ENCODE peak calls at places on chromosomes 5 and 9, in four cellular contexts. T is HepG2, O is H1, R is GM12878. I is an unnamed sample.

GRCh38 chr5:16736158-16736994 is 119.6 kb upstream of the RETREG1 start:
- DNase-seq in T (peak; percentile 94), O (no peak), R (no peak), I (no peak)

GRCh38 chr5:158277276-158277675 is 418.3 kb upstream of the CLINT1 start:
- DNase-seq in T (no peak), O (no peak), R (no peak), I (no peak)

GRCh38 chr5:19568004-19568403 is 420.0 kb downstream of the CDH18 start:
- DNase-seq in T (no peak), O (no peak), R (no peak), I (no peak)

GRCh38 chr5:96775689-96776088 is 32.1 kb downstream of the ERAP1 start:
- DNase-seq in T (no peak), O (no peak), R (no peak), I (no peak)

GRCh38 chr5:95960802-95961616 is 642 bp downstream of the ELL2 start:
- DNase-seq in T (peak; percentile 42), O (no peak), R (no peak), I (no peak)

GRCh38 chr5:12645582-12645981 is 741.3 kb upstream of the CTNND2 start:
- DNase-seq in T (no peak), O (no peak), R (no peak), I (no peak)

GRCh38 chr9:131732636-131733340 is 7.1 kb downstream of the RAPGEF1 start:
- DNase-seq in T (no peak), O (no peak), R (no peak), I (no peak)

GRCh38 chr5:134763221-134763620 is 4.6 kb downstream of the DDX46 start:
- DNase-seq in T (no peak), O (no peak), R (no peak), I (no peak)

GRCh38 chr9:126327016-126327749 is 554 bp downstream of the MVB12B start:
- DNase-seq in T (no peak), O (no peak), R (no peak), I (no peak)

GRCh38 chr9:79974806-79975422 is 403.1 kb downstream of the TLE4 start:
- DNase-seq in T (no peak), O (no peak), R (no peak), I (no peak)

GRCh38 chr5:32805966-32806626 is 95.0 kb downstream of the NPR3 start:
- DNase-seq in T (no peak), O (no peak), R (no peak), I (no peak)

GRCh38 chr5:40386293-40386692 is 293.4 kb upstream of the PTGER4 start:
- DNase-seq in T (no peak), O (no peak), R (peak; percentile 62), I (no peak)
- TF ChIP-seq SUZ12 in T (no peak), O (no peak), R (no peak), I (no peak)

GRCh38 chr5:138337685-138338410 is at the start of gene FAM53C:
- DNase-seq in T (peak; percentile 83), O (peak; percentile 71), R (peak; percentile 79), I (peak; percentile 80)
- TF ChIP-seq YY1 in T (peak; percentile 71), O (no peak), R (peak; percentile 73), I (no peak)

GRCh38 chr5:159749146-159749545 is 167.1 kb upstream of the ADRA1B start:
- DNase-seq in T (no peak), O (no peak), R (no peak), I (no peak)
- H3K9ac ChIP-seq in T (no peak overlapping the region), O (no peak overlapping the region), R (no peak overlapping the region), I (no peak overlapping the region)

DNA sequence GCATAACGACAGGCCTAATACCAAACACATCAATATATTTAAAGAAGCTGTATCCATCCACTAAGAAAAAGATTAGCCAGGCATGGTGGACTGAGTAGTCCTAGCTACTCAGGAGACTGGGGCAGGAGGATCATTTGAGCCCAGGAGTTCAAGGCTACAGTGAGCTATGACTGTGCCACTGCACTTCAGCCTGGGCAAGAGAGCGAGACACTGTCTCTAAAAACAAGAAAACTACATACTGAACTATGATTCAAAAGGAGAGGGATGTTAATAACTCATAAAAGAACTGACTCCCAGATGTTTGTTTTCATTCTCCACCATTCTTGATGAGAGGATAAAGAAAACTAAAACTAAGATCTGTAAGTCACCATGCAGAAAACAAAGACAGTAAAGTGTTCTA is 53.6 kb downstream of the AUH start:
- DNase-seq in T (no peak), O (no peak), R (no peak), I (no peak)
- TF ChIP-seq SUZ12 in T (no peak), O (no peak), R (no peak), I (no peak)